ENCODE peak calls at places on chromosomes 5 and 9, in five cellular contexts. V is cardiac fibroblast, K is BJ, Y is lower lobe of right lung, I is neuronal stem cell. Q is an unnamed sample.

GRCh38 chr5:146082798-146083197 is 22.6 kb downstream of the PLAC8L1 start:
- DNase-seq in K (no peak), V (no peak), Y (no peak), I (no peak), Q (no peak)

GRCh38 chr5:57843016-57843402 is 360.4 kb upstream of the ACTBL2 start:
- DNase-seq in Y (no peak), I (no peak), K (no peak), V (no peak), Q (no peak)

GRCh38 chr9:16405421-16405820 is 465.0 kb downstream of the BNC2 start:
- DNase-seq in V (no peak), I (no peak), Y (no peak), K (no peak), Q (no peak)

GRCh38 chr5:91212336-91213092 is 170.6 kb downstream of the ARRDC3 start:
- DNase-seq in K (peak), I (no peak), Y (no peak), V (peak), Q (peak)

GRCh38 chr9:77521091-77521490 is 127.0 kb downstream of the GNA14 start:
- DNase-seq in I (no peak), V (peak), K (no peak), Y (no peak), Q (no peak)

GRCh38 chr9:117178596-117179111 is 236.2 kb downstream of the ASTN2 start:
- DNase-seq in V (no peak), Y (no peak), K (no peak), I (no peak), Q (no peak)

GRCh38 chr9:16726718-16727451 is 143.6 kb downstream of the BNC2 start:
- DNase-seq in Y (peak), I (peak), V (peak), K (no peak), Q (peak)

GRCh38 chr5:115621365-115621900 is 4.4 kb downstream of the TMED7 start:
- DNase-seq in V (no peak), I (no peak), K (no peak), Y (no peak), Q (no peak)

GRCh38 chr9:12693141-12693540 is at the start of gene TYRP1:
- DNase-seq in Y (no peak), I (no peak), V (no peak), K (no peak), Q (no peak)

GRCh38 chr5:61447780-61448495 is 115.9 kb downstream of the ZSWIM6 start:
- DNase-seq in I (no peak), V (no peak), K (no peak), Y (no peak), Q (no peak)

GRCh38 chr5:159341914-159342313 is 11.6 kb upstream of the IL12B start:
- DNase-seq in I (no peak), Y (peak), V (peak), K (peak), Q (peak)

GRCh38 chr9:77433675-77434445 is 214.3 kb downstream of the GNA14 start:
- DNase-seq in I (peak), Y (peak), K (no peak), V (peak), Q (peak)

GRCh38 chr9:79969383-79969782 is 397.6 kb downstream of the TLE4 start:
- DNase-seq in I (no peak), V (no peak), Y (no peak), K (no peak), Q (no peak)

GRCh38 chr5:68272289-68272688 is 56.7 kb downstream of the PIK3R1 start:
- DNase-seq in K (no peak), Y (no peak), I (no peak), V (peak), Q (no peak)

GRCh38 chr9:33081128-33081851 is 4.8 kb upstream of the SMU1 start:
- DNase-seq in K (peak), I (peak), V (peak), Y (no peak), Q (peak)

GRCh38 chr5:33227247-33227646 is 213.5 kb upstream of the TARS1 start:
- DNase-seq in V (no peak), I (no peak), Y (no peak), K (no peak), Q (no peak)

GRCh38 chr9:84216151-84216550 is 124.4 kb downstream of the SLC28A3 start:
- DNase-seq in I (no peak), Y (no peak), K (no peak), V (no peak), Q (peak)

GRCh38 chr5:36575367-36575781 is 31.0 kb upstream of the SLC1A3 start:
- DNase-seq in Y (no peak), I (no peak), V (peak), K (no peak), Q (peak)

GRCh38 chr9:115992834-115993233 is 160.8 kb upstream of the PAPPA start:
- DNase-seq in K (no peak), V (no peak), Y (no peak), I (no peak), Q (peak)

GRCh38 chr5:155274484-155274883 is 260.9 kb downstream of the KIF4B start:
- DNase-seq in K (no peak), V (no peak), Y (no peak), I (no peak), Q (no peak)

GRCh38 chr5:131386779-131387178 is 122.9 kb downstream of the CDC42SE2 start:
- DNase-seq in V (peak), I (no peak), K (no peak), Y (no peak), Q (no peak)

GRCh38 chr5:53934126-53934856 is 373.9 kb downstream of the NDUFS4 start:
- DNase-seq in K (peak), V (peak), I (no peak), Y (no peak), Q (no peak)

DNA sequence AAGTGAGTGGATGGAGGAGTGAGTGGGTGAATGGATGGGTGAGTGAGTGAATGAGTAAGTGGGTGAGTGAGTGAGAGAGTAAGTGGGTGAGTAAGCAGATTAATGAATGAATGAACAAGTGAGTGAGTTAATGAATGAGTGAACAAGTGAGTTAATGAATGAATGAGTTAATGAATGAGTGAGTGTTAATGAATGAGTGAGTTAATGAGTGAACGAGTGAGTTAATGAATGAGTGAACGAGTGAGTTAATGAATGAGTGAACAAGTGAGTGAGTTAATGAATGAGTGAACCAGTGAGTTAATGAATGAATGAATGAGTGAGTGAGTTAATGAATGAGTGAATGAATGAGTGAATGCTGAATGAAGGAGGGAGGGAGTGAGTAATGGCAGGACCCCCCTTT is 26.4 kb downstream of the NKD2 start:
- DNase-seq in Y (no peak), V (no peak), K (no peak), I (no peak), Q (no peak)
- H3K4me3 ChIP-seq in Y (no peak), V (no peak), K (no peak), I (peak), Q (no peak)

DNA sequence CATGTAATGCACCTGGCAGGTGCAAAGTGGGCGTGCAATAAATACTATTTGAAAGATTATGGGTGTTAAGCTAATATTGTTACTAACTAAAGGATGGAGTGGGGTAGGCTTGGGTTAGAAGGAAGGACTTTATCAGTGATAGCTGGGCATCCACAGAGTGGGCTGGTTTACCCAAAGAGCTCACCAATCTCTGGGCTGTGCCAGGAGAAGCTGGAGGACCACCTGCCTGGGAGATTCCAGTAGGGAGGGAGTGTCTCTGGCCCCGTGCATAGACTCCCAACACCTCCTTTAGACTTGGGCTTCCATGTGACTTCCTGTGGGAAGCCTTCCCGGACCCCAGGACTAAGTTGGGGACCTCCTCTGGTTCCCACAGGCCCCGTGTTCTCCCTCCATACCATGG is 5.6 kb upstream of the URM1 start:
- DNase-seq in I (no peak), V (no peak), Y (no peak), K (no peak), Q (no peak)
- H3K4me3 ChIP-seq in I (no peak), V (no peak), Y (no peak), K (no peak), Q (no peak)

DNA sequence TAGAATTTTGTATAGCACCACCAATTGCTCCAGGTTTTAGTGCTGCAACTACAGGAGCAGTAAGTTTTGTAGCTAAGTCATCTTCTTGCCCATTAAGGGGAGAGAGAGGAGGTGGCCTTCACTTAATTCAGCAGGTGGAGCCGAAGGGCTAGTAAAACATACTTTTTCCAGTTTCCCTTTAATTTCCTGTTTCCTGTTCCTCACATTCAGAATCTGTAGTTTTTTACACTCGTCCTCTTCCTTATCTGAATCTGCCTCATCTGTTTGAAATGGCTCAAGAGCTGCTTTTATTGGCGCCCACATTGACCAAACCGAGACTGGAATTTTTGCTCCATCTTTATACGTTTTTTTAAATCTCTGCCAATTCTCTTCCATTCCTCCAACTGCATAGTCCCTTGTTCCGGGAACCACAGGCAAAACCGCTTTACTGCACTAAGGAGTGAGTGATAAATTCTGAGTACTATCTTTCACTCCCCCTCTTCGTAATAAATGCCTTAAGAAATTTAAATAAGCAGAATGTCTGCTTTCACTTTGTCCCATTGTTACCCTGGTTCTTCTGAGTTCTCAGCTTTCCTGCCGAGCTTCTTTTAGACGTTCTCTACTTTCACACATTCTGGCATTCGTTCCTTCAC is 133.9 kb downstream of the DROSHA start:
- DNase-seq in K (no peak), I (no peak), V (peak), Y (no peak), Q (no peak)
- H3K4me3 ChIP-seq in K (peak), I (no peak), V (no peak), Y (no peak), Q (no peak)

DNA sequence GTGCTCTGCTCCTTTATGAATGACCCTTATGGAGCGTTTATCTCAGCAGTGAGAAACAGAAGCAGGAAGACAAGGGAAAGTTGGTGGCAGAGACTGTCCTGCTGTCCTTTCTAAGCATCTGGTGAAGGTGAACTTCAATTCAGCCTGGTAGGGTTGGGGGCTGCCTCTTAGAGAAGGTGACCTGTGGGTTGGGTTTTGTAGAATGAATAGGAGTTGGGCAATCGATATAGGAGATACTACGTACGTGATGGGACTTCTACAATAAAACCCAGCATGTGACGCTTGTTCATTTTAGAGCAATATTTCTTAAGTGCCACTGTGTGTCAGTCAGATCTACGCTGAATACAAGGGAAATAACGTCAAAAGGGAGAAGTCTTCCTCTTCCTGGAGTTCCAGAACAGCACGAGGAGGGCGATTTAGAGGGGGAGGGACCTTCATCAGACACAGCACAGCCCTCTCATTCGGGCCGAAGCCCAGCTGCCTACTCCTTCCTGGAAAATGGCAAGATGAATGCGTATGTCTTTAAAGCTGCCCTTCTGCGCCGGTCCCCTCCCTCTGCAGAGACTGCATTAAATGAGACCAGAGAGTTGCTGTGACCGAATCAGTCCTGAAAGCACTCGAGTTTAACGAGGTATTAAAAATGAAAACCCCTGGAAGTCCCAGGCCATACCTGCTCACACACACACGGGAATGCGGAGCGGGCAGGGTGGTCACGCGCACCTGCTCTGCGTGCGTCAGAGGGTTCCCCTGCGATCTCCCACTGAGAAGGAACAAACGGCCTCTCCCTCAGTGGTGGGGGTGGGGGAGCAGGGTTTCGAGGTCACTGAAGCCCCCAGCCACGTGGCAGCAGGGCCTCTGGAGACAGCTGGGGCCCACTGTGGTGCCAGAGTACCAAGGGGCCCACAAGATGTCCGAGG is 85.3 kb upstream of the SARDH start:
- DNase-seq in I (no peak), V (no peak), Y (no peak), K (no peak), Q (no peak)
- H3K4me3 ChIP-seq in I (no peak), V (no peak), Y (no peak), K (no peak), Q (no peak)

GRCh38 chr9:136007276-136007675 is 46.1 kb upstream of the UBAC1 start:
- DNase-seq in V (no peak), K (no peak), I (no peak), Y (no peak), Q (no peak)
- H3K4me3 ChIP-seq in V (no peak), K (no peak), I (peak), Y (no peak), Q (no peak)

GRCh38 chr9:37026085-37026935 is 7.8 kb downstream of the PAX5 start:
- DNase-seq in K (no peak), I (no peak), Y (no peak), V (no peak), Q (no peak)

GRCh38 chr9:37027582-37028424 is 6.3 kb downstream of the PAX5 start:
- DNase-seq in Y (peak), V (peak), I (peak), K (no peak), Q (peak)

GRCh38 chr9:37025381-37026084 is 8.5 kb downstream of the PAX5 start:
- DNase-seq in K (no peak), I (no peak), V (no peak), Y (no peak), Q (no peak)

GRCh38 chr9:37028425-37029031 is 5.5 kb downstream of the PAX5 start:
- DNase-seq in K (no peak), I (no peak), Y (no peak), V (no peak), Q (no peak)

GRCh38 chr9:37026936-37027581 is 7.0 kb downstream of the PAX5 start:
- DNase-seq in Y (no peak), I (no peak), K (no peak), V (no peak), Q (no peak)
- H3K4me3 ChIP-seq in Y (peak), I (no peak), K (no peak), V (no peak), Q (no peak)

Q was measured in fibroblast of mammary gland.